ENCODE peak calls at places on chromosomes 16 and 17, in six cellular contexts. V, O, G, X, T and H are unnamed samples.

GRCh38 chr16:28912558-28912957 is 12.5 kb downstream of the RABEP2 start:
- DNase-seq in V (no peak), O (no peak), G (no peak), X (no peak), T (no peak), H (no peak)

GRCh38 chr17:2814499-2815341 is 18.5 kb downstream of the RAP1GAP2 start:
- DNase-seq in V (no peak), O (no peak), G (no peak), X (no peak), T (peak), H (no peak)

GRCh38 chr17:2718150-2718938 is 6.8 kb upstream of the CLUH start:
- DNase-seq in V (no peak), O (no peak), G (no peak), X (no peak), T (no peak), H (no peak)

GRCh38 chr17:76681222-76682137 is 29.3 kb downstream of the MXRA7 start:
- DNase-seq in V (peak), O (peak), G (no peak), X (peak), T (peak), H (peak)

GRCh38 chr17:47077576-47077975 is 98.5 kb upstream of the RPRML start:
- DNase-seq in V (no peak), O (no peak), G (no peak), X (no peak), T (no peak), H (no peak)

GRCh38 chr17:65297384-65297783 is 160.2 kb downstream of the RGS9 start:
- DNase-seq in V (no peak), O (no peak), G (no peak), X (peak), T (no peak), H (peak)

GRCh38 chr17:50903604-50904521 is 37.7 kb upstream of the TOB1 start:
- DNase-seq in V (no peak), O (no peak), G (no peak), X (no peak), T (no peak), H (peak)

GRCh38 chr17:4420692-4421131 is 13.0 kb upstream of the SPNS3 start:
- DNase-seq in V (peak), O (no peak), G (peak), X (peak), T (peak), H (peak)

GRCh38 chr16:69199382-69199781 is 12.4 kb downstream of the SNTB2 start:
- DNase-seq in V (no peak), O (no peak), G (no peak), X (no peak), T (no peak), H (no peak)

GRCh38 chr17:1074886-1075665 is 78.1 kb downstream of the TIMM22 start:
- DNase-seq in V (no peak), O (no peak), G (no peak), X (no peak), T (no peak), H (no peak)

GRCh38 chr16:56789360-56789759 is 59.4 kb downstream of the NUP93 start:
- DNase-seq in V (peak), O (no peak), G (no peak), X (peak), T (no peak), H (no peak)

GRCh38 chr17:45270828-45271418 is 9.0 kb upstream of the SPATA32 start:
- DNase-seq in V (no peak), O (no peak), G (no peak), X (no peak), T (no peak), H (no peak)

GRCh38 chr16:31000671-31001382 is 9.6 kb downstream of the STX1B start:
- DNase-seq in V (no peak), O (no peak), G (no peak), X (no peak), T (no peak), H (no peak)

GRCh38 chr16:27450836-27451341 is 48.9 kb downstream of the IL21R start:
- DNase-seq in V (no peak), O (no peak), G (no peak), X (no peak), T (no peak), H (no peak)